ENCODE peak calls at places on chromosomes 5 and 9, in eight cellular contexts. R is T47D; A is NCI-H1092; V is HTR-8/SVneo; C is left cardiac atrium; L is effector memory CD4-positive, alpha-beta T cell; M is AG09309; J is LoVo. X is an unnamed sample.
A peak's percentile ranks its signal among the peaks of the same experiment; 100 is the strongest.

GRCh38 chr5:56717253-56717987 is 97.9 kb upstream of the MAP3K1 start:
- DNase-seq in R (peak; percentile 62), A (no peak), V (no peak), C (no peak), L (no peak), M (no peak), J (peak; percentile 31), X (no peak)

GRCh38 chr9:99235874-99236627 is 14.0 kb downstream of the SEC61B start:
- DNase-seq in R (no peak), A (no peak), V (no peak), C (no peak), L (no peak), M (no peak), J (no peak), X (no peak)

GRCh38 chr9:99860266-99860665 is 38.6 kb downstream of the NR4A3 start:
- DNase-seq in R (no peak), A (no peak), V (no peak), C (no peak), L (no peak), M (no peak), J (no peak), X (no peak)

GRCh38 chr9:113508111-113508749 is 44.7 kb downstream of the RGS3 start:
- DNase-seq in R (no peak), A (no peak), V (no peak), C (no peak), L (no peak), M (no peak), J (peak; percentile 63), X (no peak)

GRCh38 chr9:21506910-21507795 is 25.0 kb upstream of the IFNE start:
- DNase-seq in R (peak; percentile 4), A (no peak), V (peak; percentile 14), C (no peak), L (no peak), M (peak; percentile 85), J (peak; percentile 47), X (no peak)

GRCh38 chr5:8641796-8642505 is 773.0 kb downstream of the MTRR start:
- DNase-seq in R (no peak), A (no peak), V (no peak), C (no peak), L (no peak), M (no peak), J (no peak), X (no peak)

GRCh38 chr9:19768798-19769197 is 20.0 kb downstream of the SLC24A2 start:
- DNase-seq in R (no peak), A (no peak), V (no peak), C (no peak), L (no peak), M (no peak), J (no peak), X (no peak)

GRCh38 chr5:10434392-10434791 is 7.3 kb upstream of the ROPN1L start:
- DNase-seq in R (no peak), A (no peak), V (peak; percentile 37), C (no peak), L (no peak), M (no peak), J (no peak), X (no peak)

GRCh38 chr5:122498163-122498562 is 186.1 kb downstream of the SNCAIP start:
- DNase-seq in R (peak; percentile 67), A (no peak), V (no peak), C (no peak), L (no peak), M (no peak), J (no peak), X (no peak)

GRCh38 chr9:26746357-26747072 is 146.1 kb downstream of the CAAP1 start:
- DNase-seq in R (peak; percentile 67), A (no peak), V (no peak), C (no peak), L (no peak), M (no peak), J (peak; percentile 23), X (no peak)

GRCh38 chr5:60522299-60522915 is 177.6 kb downstream of the DEPDC1B start:
- DNase-seq in R (no peak), A (no peak), V (no peak), C (no peak), L (no peak), M (no peak), J (no peak), X (no peak)

GRCh38 chr9:133639613-133640012 is 3.5 kb downstream of the DBH start:
- DNase-seq in R (no peak), A (no peak), V (no peak), C (peak; percentile 9), L (no peak), M (no peak), J (no peak), X (no peak)

GRCh38 chr9:132547436-132547835 is 35.0 kb upstream of the BARHL1 start:
- DNase-seq in R (no peak), A (no peak), V (no peak), C (no peak), L (no peak), M (no peak), J (no peak), X (no peak)

GRCh38 chr5:128630078-128630575 is 92.1 kb upstream of the FBN2 start:
- DNase-seq in R (no peak), A (no peak), V (no peak), C (no peak), L (no peak), M (no peak), J (no peak), X (no peak)

GRCh38 chr5:181052928-181053759 is 13.1 kb downstream of the BTNL9 start:
- DNase-seq in R (peak; percentile 52), A (no peak), V (no peak), C (no peak), L (no peak), M (no peak), J (peak; percentile 42), X (no peak)

GRCh38 chr5:55624841-55625602 is 87.1 kb downstream of the SLC38A9 start:
- DNase-seq in R (no peak), A (no peak), V (no peak), C (no peak), L (no peak), M (no peak), J (no peak), X (no peak)

GRCh38 chr9:105887679-105888078 is 193.3 kb downstream of the TMEM38B start:
- DNase-seq in R (no peak), A (no peak), V (no peak), C (no peak), L (no peak), M (no peak), J (no peak), X (no peak)

GRCh38 chr5:100787648-100788047 is 115.4 kb downstream of the ST8SIA4 start:
- DNase-seq in R (no peak), A (no peak), V (no peak), C (no peak), L (no peak), M (no peak), J (no peak), X (no peak)

GRCh38 chr5:167442922-167443321 is 848.5 kb upstream of the WWC1 start:
- DNase-seq in R (no peak), A (no peak), V (no peak), C (no peak), L (no peak), M (peak; percentile 5), J (no peak), X (no peak)

GRCh38 chr5:172450861-172451695 is 3.2 kb downstream of the SH3PXD2B start:
- DNase-seq in R (peak; percentile 46), A (no peak), V (no peak), C (no peak), L (peak; percentile 24), M (no peak), J (peak; percentile 29), X (no peak)

GRCh38 chr5:135241536-135241935 is 157.5 kb downstream of the MACROH2A1 start:
- DNase-seq in R (no peak), A (no peak), V (no peak), C (no peak), L (no peak), M (no peak), J (no peak), X (no peak)

GRCh38 chr9:91847576-91847975 is 102.5 kb downstream of the ROR2 start:
- DNase-seq in R (no peak), A (no peak), V (no peak), C (no peak), L (no peak), M (no peak), J (no peak), X (no peak)

GRCh38 chr9:112554516-112554915 is 67.9 kb downstream of the KIAA1958 start:
- DNase-seq in R (no peak), A (no peak), V (no peak), C (no peak), L (no peak), M (no peak), J (no peak), X (no peak)

GRCh38 chr5:43315697-43316096 is 2.5 kb upstream of the HMGCS1 start:
- DNase-seq in R (no peak), A (no peak), V (no peak), C (no peak), L (no peak), M (no peak), J (no peak), X (no peak)

GRCh38 chr5:171492781-171493180 is 73.3 kb downstream of the FGF18 start:
- DNase-seq in R (peak; percentile 10), A (no peak), V (no peak), C (peak; percentile 50), L (no peak), M (no peak), J (no peak), X (no peak)

GRCh38 chr5:168755548-168756093 is 176.5 kb upstream of the PANK3 start:
- DNase-seq in R (no peak), A (no peak), V (no peak), C (no peak), L (no peak), M (no peak), J (no peak), X (no peak)

GRCh38 chr5:168612123-168612522 is 33.0 kb upstream of the PANK3 start:
- DNase-seq in R (no peak), A (no peak), V (peak; percentile 28), C (no peak), L (no peak), M (no peak), J (no peak), X (no peak)

GRCh38 chr5:59157001-59157527 is 574.2 kb downstream of the RAB3C start:
- DNase-seq in R (no peak), A (no peak), V (no peak), C (no peak), L (no peak), M (no peak), J (no peak), X (no peak)

GRCh38 chr5:158429564-158429963 is 570.6 kb upstream of the CLINT1 start:
- DNase-seq in R (no peak), A (no peak), V (no peak), C (no peak), L (no peak), M (no peak), J (no peak), X (no peak)

GRCh38 chr5:154801083-154801482 is 45.9 kb downstream of the LARP1 start:
- DNase-seq in R (no peak), A (no peak), V (no peak), C (no peak), L (no peak), M (no peak), J (no peak), X (no peak)

GRCh38 chr5:22649076-22649475 is 204.1 kb downstream of the CDH12 start:
- DNase-seq in R (peak; percentile 31), A (no peak), V (no peak), C (no peak), L (no peak), M (no peak), J (no peak), X (no peak)

X was measured in left lung.